ENCODE peak calls at places on chromosome 6, in seven cellular contexts. J, M, H, V, K, F and A are unnamed samples.

GRCh38 chr6:151911401-151911800 is 103.9 kb downstream of the ESR1 start:
- DNase-seq in K (no peak), H (no peak), F (no peak), J (no peak), M (no peak), V (no peak), A (no peak)

GRCh38 chr6:135517527-135517926 is 20.0 kb upstream of the AHI1 start:
- DNase-seq in H (no peak), M (no peak), J (no peak), V (no peak), F (no peak), K (no peak), A (no peak)

GRCh38 chr6:154800338-154800737 is 67.1 kb downstream of the SCAF8 start:
- DNase-seq in V (no peak), M (no peak), K (no peak), H (no peak), F (peak; percentile 13), J (no peak), A (no peak)

GRCh38 chr6:117538615-117539014 is 56.1 kb downstream of the DCBLD1 start:
- DNase-seq in K (no peak), J (no peak), M (no peak), V (no peak), F (no peak), H (no peak), A (no peak)

GRCh38 chr6:38579010-38579628 is 60.6 kb downstream of the BTBD9 start:
- DNase-seq in V (no peak), H (no peak), F (no peak), M (peak; percentile 20), J (no peak), K (no peak), A (no peak)

GRCh38 chr6:45791181-45791580 is 224.5 kb downstream of the CLIC5 start:
- DNase-seq in M (peak; percentile 7), H (no peak), K (no peak), J (no peak), F (no peak), V (peak; percentile 19), A (no peak)

GRCh38 chr6:155174576-155175174 is 89.1 kb upstream of the CLDN20 start:
- DNase-seq in M (peak; percentile 89), J (peak; percentile 55), F (peak; percentile 93), H (no peak), K (no peak), V (peak; percentile 87), A (no peak)

GRCh38 chr6:106997392-106998257 is 23.1 kb upstream of the CD24 start:
- DNase-seq in K (no peak), F (peak; percentile 79), M (peak; percentile 69), J (peak; percentile 23), H (no peak), V (peak; percentile 54), A (no peak)

GRCh38 chr6:83019741-83020140 is 45.9 kb downstream of the UBE3D start:
- DNase-seq in H (no peak), K (no peak), F (no peak), J (no peak), M (no peak), V (no peak), A (no peak)

GRCh38 chr6:31086788-31087440 is 25.5 kb downstream of the C6orf15 start:
- DNase-seq in V (peak; percentile 42), J (peak; percentile 34), F (no peak), K (no peak), M (peak; percentile 52), H (no peak), A (no peak)

GRCh38 chr6:149236584-149236983 is 80.9 kb upstream of the TAB2 start:
- DNase-seq in V (peak; percentile 57), M (peak; percentile 88), F (no peak), J (no peak), K (no peak), H (no peak), A (no peak)

GRCh38 chr6:113642714-113643442 is 214.3 kb upstream of the MARCKS start:
- DNase-seq in V (peak; percentile 7), M (peak; percentile 26), J (no peak), K (no peak), H (no peak), F (peak; percentile 88), A (no peak)

GRCh38 chr6:42720739-42721138 is 1.7 kb downstream of the PRPH2 start:
- DNase-seq in J (no peak), F (no peak), M (peak; percentile 31), V (no peak), H (no peak), K (no peak), A (no peak)

GRCh38 chr6:157579467-157580031 is 198.6 kb downstream of the ZDHHC14 start:
- DNase-seq in J (no peak), V (no peak), K (no peak), H (no peak), F (no peak), M (peak; percentile 5), A (no peak)

GRCh38 chr6:75460636-75461035 is 33.0 kb downstream of the FILIP1 start:
- DNase-seq in K (no peak), J (no peak), M (peak; percentile 33), H (no peak), V (peak; percentile 36), F (no peak), A (no peak)

GRCh38 chr6:135266675-135267074 is 85.6 kb downstream of the MYB start:
- DNase-seq in V (no peak), M (no peak), H (no peak), J (no peak), F (no peak), K (no peak), A (no peak)

GRCh38 chr6:1597121-1597744 is 12.5 kb upstream of the FOXC1 start:
- DNase-seq in K (no peak), J (no peak), F (no peak), V (no peak), M (no peak), H (no peak), A (no peak)

GRCh38 chr6:108541843-108542795 is 18.6 kb upstream of the FOXO3 start:
- DNase-seq in J (peak; percentile 79), V (peak; percentile 87), M (peak; percentile 91), F (peak; percentile 84), H (no peak), K (peak; percentile 75), A (no peak)

GRCh38 chr6:91506509-91506908 is 919.6 kb upstream of the MAP3K7 start:
- DNase-seq in M (no peak), F (no peak), K (no peak), J (no peak), V (no peak), H (no peak), A (no peak)
- H3K4me3 ChIP-seq in M (no peak overlapping the region), F (no peak overlapping the region), K (no peak overlapping the region), J (no peak overlapping the region), V (no peak overlapping the region), H (no peak overlapping the region), A (no peak overlapping the region)

DNA sequence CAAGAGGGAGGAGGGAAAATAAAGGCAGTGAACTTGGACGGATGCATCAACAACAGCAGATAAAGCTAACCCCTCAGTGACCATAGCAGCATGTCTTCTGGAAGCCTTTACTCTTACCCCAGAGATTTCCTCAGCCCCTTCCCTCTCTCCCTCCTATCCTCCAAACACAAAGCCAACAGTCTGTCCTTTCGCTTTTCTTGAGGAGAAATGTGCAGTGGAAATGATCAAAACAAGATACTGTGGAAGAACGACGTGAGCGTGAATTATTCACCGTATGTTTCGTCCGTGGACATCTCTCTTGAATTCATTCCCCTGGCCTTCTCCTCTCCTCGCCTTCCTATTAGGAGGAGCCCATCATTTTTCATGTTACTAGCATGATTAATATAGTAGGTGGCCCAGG is 8.5 kb downstream of the NRN1 start:
- DNase-seq in V (no peak), J (no peak), M (no peak), K (no peak), F (no peak), H (no peak), A (no peak)
- H3K4me3 ChIP-seq in V (no peak overlapping the region), J (no peak overlapping the region), M (no peak overlapping the region), K (no peak overlapping the region), F (no peak overlapping the region), H (no peak overlapping the region), A (no peak overlapping the region)

DNA sequence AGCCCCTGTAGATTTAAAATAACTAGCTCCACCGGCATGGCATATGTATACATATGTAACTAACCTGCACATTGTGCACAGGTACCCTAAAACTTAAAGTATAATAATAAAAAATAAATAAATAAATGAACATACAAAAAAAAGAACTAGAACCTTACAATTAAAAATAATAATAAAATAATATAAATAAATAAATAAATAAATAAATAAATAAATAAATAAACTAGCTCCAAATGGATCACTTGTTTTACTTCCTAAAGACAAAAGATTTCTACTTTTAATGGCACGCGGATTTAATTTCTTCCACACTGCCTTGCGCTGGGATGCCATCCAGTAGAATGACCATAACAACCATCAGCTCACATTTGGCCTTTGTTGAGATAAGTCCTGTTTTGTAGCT is 141.0 kb upstream of the NRSN1 start:
- DNase-seq in V (no peak), F (no peak), J (no peak), K (no peak), M (no peak), H (no peak), A (no peak)
- H3K4me3 ChIP-seq in V (no peak overlapping the region), F (no peak overlapping the region), J (no peak overlapping the region), K (no peak overlapping the region), M (no peak overlapping the region), H (no peak overlapping the region), A (no peak overlapping the region)

DNA sequence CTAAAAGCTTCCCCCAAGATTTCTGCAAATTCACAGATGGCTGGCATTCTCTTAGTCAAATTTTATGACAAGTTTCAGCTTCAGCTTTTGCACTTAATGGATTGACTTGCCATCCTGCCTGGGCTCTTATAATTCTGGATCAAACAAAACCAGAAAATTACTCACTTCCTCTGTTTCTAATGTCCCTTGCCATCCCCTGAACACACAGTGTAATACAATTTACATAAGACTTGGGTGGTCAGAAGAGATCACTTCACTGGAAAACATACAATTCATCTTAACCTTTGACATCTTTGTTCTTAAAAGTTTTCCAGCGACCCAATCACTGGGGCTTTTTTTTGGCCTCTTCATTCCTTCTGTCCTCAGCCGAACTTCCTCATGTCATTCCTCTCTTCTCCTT is 199.0 kb downstream of the ARHGAP18 start:
- DNase-seq in K (no peak), H (no peak), V (peak; percentile 53), F (no peak), J (no peak), M (peak; percentile 15), A (no peak)
- H3K4me3 ChIP-seq in K (no peak overlapping the region), H (no peak overlapping the region), V (no peak overlapping the region), F (no peak overlapping the region), J (no peak overlapping the region), M (no peak overlapping the region), A (no peak overlapping the region)

GRCh38 chr6:122401104-122401503 is 1.7 kb downstream of the HSF2 start:
- DNase-seq in H (no peak), M (no peak), V (no peak), K (no peak), J (no peak), F (no peak), A (no peak)
- H3K4me3 ChIP-seq in H (peak overlapping the region; percentile 68), M (peak overlapping the region; percentile 92), V (peak overlapping the region; percentile 91), K (peak overlapping the region; percentile 94), J (peak overlapping the region; percentile 96), F (peak overlapping the region; percentile 86), A (no peak overlapping the region)

GRCh38 chr6:112485140-112485539 is 138.0 kb downstream of the RFPL4B start:
- DNase-seq in M (no peak), H (no peak), V (no peak), F (no peak), J (no peak), K (no peak), A (no peak)
- H3K4me3 ChIP-seq in M (no peak overlapping the region), H (no peak overlapping the region), V (no peak overlapping the region), F (no peak overlapping the region), J (no peak overlapping the region), K (no peak overlapping the region), A (no peak overlapping the region)